ENCODE peak calls at places on chromosomes 2 and 18, in five cellular contexts. One of them, this sample, is unnamed.

GRCh38 chr2:37802106-37802791 is 122.8 kb upstream of the RMDN2 start:
- DNase-seq in neuronal stem cell: no peak
- DNase-seq in H9: no peak
- DNase-seq in H1: no peak
- DNase-seq in IMR-90: peak
- DNase-seq in this sample: no peak

GRCh38 chr18:3151379-3152264 is 68.1 kb downstream of the MYOM1 start:
- DNase-seq in IMR-90: peak
- DNase-seq in H9: no peak
- DNase-seq in H1: no peak
- DNase-seq in neuronal stem cell: peak
- DNase-seq in this sample: peak

GRCh38 chr2:232137346-232137745 is 175.8 kb downstream of the DIS3L2 start:
- DNase-seq in H9: no peak
- DNase-seq in H1: no peak
- DNase-seq in IMR-90: peak
- DNase-seq in neuronal stem cell: no peak
- DNase-seq in this sample: peak

GRCh38 chr2:62458206-62459035 is 47.6 kb downstream of the TMEM17 start:
- DNase-seq in H9: no peak
- DNase-seq in neuronal stem cell: no peak
- DNase-seq in H1: no peak
- DNase-seq in IMR-90: no peak
- DNase-seq in this sample: no peak

GRCh38 chr2:144469788-144470187 is 50.1 kb downstream of the ZEB2 start:
- DNase-seq in neuronal stem cell: no peak
- DNase-seq in H1: no peak
- DNase-seq in IMR-90: no peak
- DNase-seq in H9: no peak
- DNase-seq in this sample: no peak

GRCh38 chr2:88600038-88600465 is 27.2 kb downstream of the EIF2AK3 start:
- DNase-seq in neuronal stem cell: peak
- DNase-seq in IMR-90: peak
- DNase-seq in H9: peak
- DNase-seq in H1: no peak
- DNase-seq in this sample: peak

GRCh38 chr2:17981936-17982335 is 103.5 kb downstream of the KCNS3 start:
- DNase-seq in H9: no peak
- DNase-seq in neuronal stem cell: no peak
- DNase-seq in H1: no peak
- DNase-seq in IMR-90: no peak
- DNase-seq in this sample: no peak

GRCh38 chr2:26465981-26466471 is 11.9 kb downstream of the OTOF start:
- DNase-seq in H1: no peak
- DNase-seq in IMR-90: no peak
- DNase-seq in neuronal stem cell: no peak
- DNase-seq in H9: no peak
- DNase-seq in this sample: no peak

GRCh38 chr2:188326669-188327301 is 35.1 kb downstream of the GULP1 start:
- DNase-seq in H9: no peak
- DNase-seq in neuronal stem cell: no peak
- DNase-seq in IMR-90: peak
- DNase-seq in H1: no peak
- DNase-seq in this sample: peak

GRCh38 chr18:28794459-28795245 is 617.7 kb upstream of the CDH2 start:
- DNase-seq in H9: no peak
- DNase-seq in neuronal stem cell: no peak
- DNase-seq in IMR-90: peak
- DNase-seq in H1: no peak
- DNase-seq in this sample: no peak

GRCh38 chr2:189217041-189217440 is 37.5 kb upstream of the COL5A2 start:
- DNase-seq in H1: no peak
- DNase-seq in neuronal stem cell: no peak
- DNase-seq in H9: no peak
- DNase-seq in IMR-90: no peak
- DNase-seq in this sample: no peak

GRCh38 chr2:11159574-11160170 is 4.4 kb downstream of the SLC66A3 start:
- DNase-seq in H9: no peak
- DNase-seq in H1: no peak
- DNase-seq in IMR-90: no peak
- DNase-seq in neuronal stem cell: no peak
- DNase-seq in this sample: no peak
- H3K9ac ChIP-seq in H9: no peak
- H3K9ac ChIP-seq in H1: no peak
- H3K9ac ChIP-seq in IMR-90: no peak
- H3K9ac ChIP-seq in neuronal stem cell: no peak
- H3K9ac ChIP-seq in this sample: no peak

GRCh38 chr2:169573160-169573973 is at the start of gene FASTKD1:
- DNase-seq in IMR-90: peak
- DNase-seq in neuronal stem cell: peak
- DNase-seq in H1: peak
- DNase-seq in H9: peak
- DNase-seq in this sample: peak
- H4K91ac ChIP-seq in IMR-90: peak
- H4K91ac ChIP-seq in neuronal stem cell: no peak
- H4K91ac ChIP-seq in H1: peak
- H4K91ac ChIP-seq in H9: no peak
- H4K91ac ChIP-seq in this sample: no peak

DNA sequence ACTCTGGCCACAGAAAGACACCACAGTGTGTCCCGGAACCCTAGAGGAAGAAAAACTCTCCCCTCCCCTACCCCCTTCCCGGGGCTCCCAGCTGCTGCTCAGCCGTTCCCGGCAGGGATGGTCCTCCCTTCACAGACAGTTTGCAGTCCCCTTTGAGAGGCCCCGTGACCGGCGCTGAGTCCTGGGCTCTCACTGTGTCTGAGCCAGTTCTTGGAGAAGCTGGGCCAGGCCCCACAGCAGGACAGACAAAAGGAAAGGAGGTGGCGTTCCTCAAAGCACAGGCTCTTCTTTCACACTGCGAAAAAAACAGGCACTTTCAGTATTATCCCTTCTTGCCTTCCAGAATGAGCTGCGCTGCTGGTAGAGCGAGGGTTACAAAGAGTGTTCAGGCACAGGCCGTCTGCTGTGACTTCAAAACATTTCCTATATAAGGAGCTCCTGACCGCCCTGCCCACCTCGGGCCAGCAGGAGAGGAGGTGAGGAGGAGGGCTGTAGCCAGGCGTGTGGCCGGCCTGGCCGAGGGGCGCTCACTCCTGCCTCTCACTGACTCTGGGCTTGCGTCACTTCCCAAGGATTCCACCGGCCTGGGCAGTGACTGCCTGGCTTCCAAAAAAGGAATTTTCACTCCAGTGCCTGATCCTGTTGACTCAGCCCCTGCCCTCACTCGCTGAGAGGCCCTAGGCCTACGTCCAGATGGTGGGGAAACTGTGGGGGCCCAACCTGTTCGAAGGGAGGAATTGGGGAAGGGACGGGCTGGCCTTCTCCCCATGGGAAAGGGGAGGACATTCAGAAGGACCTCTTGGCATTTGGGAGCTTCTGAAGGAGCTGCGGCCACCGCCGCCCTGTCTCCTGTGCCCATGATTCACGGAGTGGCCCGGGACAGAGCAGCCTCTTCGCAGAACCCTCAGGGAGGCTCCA is 24.9 kb downstream of the CIDEA start:
- DNase-seq in IMR-90: peak
- DNase-seq in H1: peak
- DNase-seq in H9: peak
- DNase-seq in neuronal stem cell: peak
- DNase-seq in this sample: peak
- H3K14ac ChIP-seq in IMR-90: peak
- H3K14ac ChIP-seq in H1: no peak
- H3K14ac ChIP-seq in H9: peak
- H3K14ac ChIP-seq in neuronal stem cell: peak
- H3K14ac ChIP-seq in this sample: peak

GRCh38 chr2:156593011-156593921 is 157.1 kb downstream of the GPD2 start:
- DNase-seq in H9: peak
- DNase-seq in IMR-90: no peak
- DNase-seq in H1: no peak
- DNase-seq in neuronal stem cell: no peak
- DNase-seq in this sample: no peak
- H3K9ac ChIP-seq in H9: no peak
- H3K9ac ChIP-seq in IMR-90: no peak
- H3K9ac ChIP-seq in H1: no peak
- H3K9ac ChIP-seq in neuronal stem cell: no peak
- H3K9ac ChIP-seq in this sample: no peak

GRCh38 chr2:108719149-108720044 is at the start of gene RANBP2:
- DNase-seq in H1: peak
- DNase-seq in IMR-90: peak
- DNase-seq in neuronal stem cell: peak
- DNase-seq in H9: peak
- DNase-seq in this sample: peak
- H4K91ac ChIP-seq in H1: no peak
- H4K91ac ChIP-seq in IMR-90: peak
- H4K91ac ChIP-seq in neuronal stem cell: no peak
- H4K91ac ChIP-seq in H9: no peak
- H4K91ac ChIP-seq in this sample: peak

GRCh38 chr2:117087565-117088291 is 726.8 kb upstream of the DDX18 start:
- DNase-seq in H1: peak
- DNase-seq in IMR-90: no peak
- DNase-seq in H9: peak
- DNase-seq in neuronal stem cell: peak
- DNase-seq in this sample: peak
- H3K14ac ChIP-seq in H1: no peak
- H3K14ac ChIP-seq in IMR-90: no peak
- H3K14ac ChIP-seq in H9: no peak
- H3K14ac ChIP-seq in neuronal stem cell: no peak
- H3K14ac ChIP-seq in this sample: no peak